ENCODE peak calls at places on chromosomes 13 and 19, in ten cellular contexts. M is esophagus squamous epithelium, B is G401, K is NCI-H2081, P is COLO829, N is iris pigment epithelial cell, E is T-cell, T is glomerular endothelial cell, J is Right ventricle myocardium superior, S is stomach. A is an unnamed sample.

GRCh38 chr13:24923305-24923640 is 159.3 kb downstream of the RNF17 start:
- DNase-seq in B (peak; percentile 60), J (no peak), P (peak; percentile 24), E (no peak), N (peak; percentile 87), S (no peak), T (peak; percentile 39), K (no peak), M (no peak), A (no peak)

GRCh38 chr13:112169941-112170822 is 103.2 kb downstream of the SOX1 start:
- DNase-seq in J (no peak), K (no peak), M (no peak), P (no peak), S (no peak), N (no peak), E (no peak), T (no peak), B (no peak), A (no peak)

GRCh38 chr13:22931576-22931975 is 249.2 kb upstream of the SGCG start:
- DNase-seq in M (no peak), P (no peak), E (no peak), K (no peak), B (no peak), J (no peak), T (no peak), N (no peak), S (no peak), A (no peak)

GRCh38 chr13:77250968-77251367 is 75.9 kb downstream of the MYCBP2 start:
- DNase-seq in J (no peak), S (no peak), P (no peak), K (no peak), T (no peak), E (no peak), N (no peak), B (no peak), M (no peak), A (no peak)

GRCh38 chr19:18507727-18508440 is 14.0 kb downstream of the ELL start:
- DNase-seq in E (no peak), T (no peak), S (no peak), P (peak; percentile 30), B (no peak), J (no peak), K (no peak), N (no peak), M (no peak), A (no peak)

GRCh38 chr13:27619093-27619705 is 1.1 kb downstream of the LNX2 start:
- DNase-seq in P (no peak), S (no peak), J (no peak), T (no peak), E (no peak), K (no peak), B (no peak), N (peak; percentile 71), M (no peak), A (no peak)

GRCh38 chr13:93235258-93236015 is 8.8 kb downstream of the GPC6 start:
- DNase-seq in N (peak; percentile 75), K (no peak), T (no peak), S (no peak), M (no peak), P (no peak), B (no peak), E (no peak), J (no peak), A (no peak)

GRCh38 chr13:45120967-45121366 is 657 bp downstream of the GTF2F2 start:
- DNase-seq in N (peak; percentile 11), B (no peak), T (no peak), E (no peak), P (no peak), S (no peak), J (no peak), M (no peak), K (no peak), A (no peak)

GRCh38 chr13:98214008-98214643 is 37.1 kb upstream of the RNF113B start:
- DNase-seq in M (no peak), N (peak; percentile 67), E (no peak), T (no peak), J (no peak), S (no peak), K (no peak), B (no peak), P (no peak), A (no peak)

GRCh38 chr13:93521307-93521706 is 294.7 kb downstream of the GPC6 start:
- DNase-seq in J (no peak), K (no peak), P (no peak), M (no peak), T (no peak), N (no peak), S (no peak), B (no peak), E (no peak), A (no peak)

GRCh38 chr19:35346193-35347052 is 1.3 kb upstream of the FFAR1 start:
- DNase-seq in M (no peak), P (no peak), K (no peak), S (peak; percentile 44), N (no peak), T (no peak), J (peak; percentile 43), B (no peak), E (peak; percentile 48), A (no peak)

GRCh38 chr19:1754651-1755466 is 1.6 kb downstream of the ONECUT3 start:
- DNase-seq in T (no peak), K (no peak), B (no peak), N (no peak), M (no peak), E (no peak), S (no peak), J (no peak), P (no peak), A (no peak)